ENCODE peak calls at places on chromosomes 11 and 22, in five cellular contexts. R is left lung, M is HCT116, V is mammary epithelial cell, C is MM.1S. O is an unnamed sample.
A peak's percentile ranks its signal among the peaks of the same experiment; 100 is the strongest.

GRCh38 chr11:101914349-101914736 is 467 bp upstream of the CEP126 start:
- DNase-seq in R (no peak), M (no peak), V (no peak), C (no peak), O (no peak)

GRCh38 chr22:37282385-37282677 is at the start of gene CYTH4:
- DNase-seq in R (peak; percentile 97), M (no peak), V (peak; percentile 37), C (no peak), O (peak; percentile 87)

GRCh38 chr11:85040166-85040565 is 587.0 kb downstream of the DLG2 start:
- DNase-seq in R (no peak), M (no peak), V (no peak), C (no peak), O (no peak)

GRCh38 chr11:37141707-37142106 is 543.7 kb upstream of the RAG2 start:
- DNase-seq in R (no peak), M (no peak), V (peak; percentile 4), C (no peak), O (no peak)

GRCh38 chr22:43118953-43119458 is 8.5 kb downstream of the BIK start:
- DNase-seq in R (no peak), M (no peak), V (no peak), C (no peak), O (no peak)

GRCh38 chr22:28229566-28230483 is 310.8 kb upstream of the PITPNB start:
- DNase-seq in R (no peak), M (no peak), V (no peak), C (no peak), O (no peak)

GRCh38 chr11:89405629-89406028 is 85.5 kb downstream of the NOX4 start:
- DNase-seq in R (no peak), M (peak; percentile 6), V (peak; percentile 26), C (peak; percentile 15), O (no peak)

GRCh38 chr22:33803883-33804282 is 116.4 kb downstream of the LARGE1 start:
- DNase-seq in R (no peak), M (no peak), V (no peak), C (no peak), O (no peak)

GRCh38 chr11:9624448-9624847 is 39.4 kb upstream of the SWAP70 start:
- DNase-seq in R (no peak), M (no peak), V (no peak), C (no peak), O (no peak)

GRCh38 chr11:2777396-2777795 is 77.6 kb upstream of the KCNQ1OT1 start:
- DNase-seq in R (peak; percentile 39), M (no peak), V (peak; percentile 21), C (no peak), O (peak; percentile 48)

GRCh38 chr11:133157180-133157579 is 375.1 kb downstream of the OPCML start:
- DNase-seq in R (no peak), M (no peak), V (no peak), C (no peak), O (no peak)

GRCh38 chr11:87421422-87421821 is 383.7 kb downstream of the TMEM135 start:
- DNase-seq in R (no peak), M (peak; percentile 68), V (peak; percentile 64), C (peak; percentile 73), O (no peak)

GRCh38 chr11:107370390-107370789 is 87.2 kb downstream of the CWF19L2 start:
- DNase-seq in R (no peak), M (no peak), V (no peak), C (no peak), O (no peak)

GRCh38 chr11:66429983-66430602 is 8.6 kb downstream of the MRPL11 start:
- DNase-seq in R (peak; percentile 86), M (peak; percentile 44), V (peak; percentile 39), C (peak; percentile 57), O (peak; percentile 86)

GRCh38 chr11:120710354-120711187 is 199.0 kb downstream of the GRIK4 start:
- DNase-seq in R (no peak), M (peak; percentile 41), V (peak; percentile 72), C (no peak), O (no peak)

GRCh38 chr11:46200537-46201281 is 76.8 kb upstream of the CREB3L1 start:
- DNase-seq in R (no peak), M (no peak), V (peak; percentile 22), C (no peak), O (no peak)

GRCh38 chr11:76245720-76246119 is 39.4 kb upstream of the WNT11 start:
- DNase-seq in R (peak; percentile 41), M (no peak), V (no peak), C (no peak), O (peak; percentile 21)

GRCh38 chr11:68012044-68012842 is 2.1 kb downstream of the ALDH3B1 start:
- DNase-seq in R (peak; percentile 83), M (no peak), V (no peak), C (no peak), O (no peak)

GRCh38 chr11:68012843-68013610 is 2.9 kb downstream of the ALDH3B1 start:
- DNase-seq in R (peak; percentile 77), M (peak; percentile 80), V (peak; percentile 91), C (peak; percentile 75), O (peak; percentile 40)

GRCh38 chr11:68009391-68010000 is 631 bp upstream of the ALDH3B1 start:
- DNase-seq in R (peak; percentile 45), M (no peak), V (peak; percentile 44), C (peak; percentile 60), O (peak; percentile 39)

GRCh38 chr11:68010058-68011041 is at the start of gene ALDH3B1:
- DNase-seq in R (peak; percentile 98), M (peak; percentile 60), V (peak; percentile 70), C (peak; percentile 66), O (peak; percentile 97)

GRCh38 chr11:68011046-68011943 is 1.2 kb downstream of the ALDH3B1 start:
- DNase-seq in R (no peak), M (no peak), V (no peak), C (no peak), O (no peak)
- H3K4me3 ChIP-seq in R (peak overlapping the region; percentile 34), M (peak overlapping the region; percentile 57), V (peak overlapping the region; percentile 30), C (no peak overlapping the region), O (no peak overlapping the region)

GRCh38 chr11:122309262-122309925 is 193.4 kb upstream of the BLID start:
- DNase-seq in R (no peak), M (no peak), V (no peak), C (no peak), O (peak; percentile 55)
- H3K27me3 ChIP-seq in R (no peaks in the 10 kb centered on the region), M (peaks cover 15% of the 10 kb centered on the region), V (peaks cover 6% of the 10 kb centered on the region), C (no peaks in the 10 kb centered on the region), O (no peaks in the 10 kb centered on the region)

GRCh38 chr22:46792841-46793261 is 30.4 kb downstream of the TBC1D22A start:
- DNase-seq in R (peak; percentile 69), M (no peak), V (no peak), C (no peak), O (peak; percentile 62)

GRCh38 chr22:46794067-46794466 is 31.6 kb downstream of the TBC1D22A start:
- DNase-seq in R (peak; percentile 50), M (no peak), V (no peak), C (no peak), O (peak; percentile 57)

GRCh38 chr22:46793497-46793896 is 31.0 kb downstream of the TBC1D22A start:
- DNase-seq in R (peak; percentile 61), M (no peak), V (no peak), C (no peak), O (no peak)

GRCh38 chr22:46791201-46791731 is 28.8 kb downstream of the TBC1D22A start:
- DNase-seq in R (peak; percentile 77), M (no peak), V (no peak), C (peak; percentile 69), O (peak; percentile 79)

GRCh38 chr22:46792061-46792796 is 29.8 kb downstream of the TBC1D22A start:
- DNase-seq in R (peak; percentile 39), M (no peak), V (no peak), C (no peak), O (no peak)
- H3K27ac ChIP-seq in R (peak overlapping the region; percentile 63), M (no peak overlapping the region), V (no peak overlapping the region), C (peak overlapping the region; percentile 86), O (no peak overlapping the region)

DNA sequence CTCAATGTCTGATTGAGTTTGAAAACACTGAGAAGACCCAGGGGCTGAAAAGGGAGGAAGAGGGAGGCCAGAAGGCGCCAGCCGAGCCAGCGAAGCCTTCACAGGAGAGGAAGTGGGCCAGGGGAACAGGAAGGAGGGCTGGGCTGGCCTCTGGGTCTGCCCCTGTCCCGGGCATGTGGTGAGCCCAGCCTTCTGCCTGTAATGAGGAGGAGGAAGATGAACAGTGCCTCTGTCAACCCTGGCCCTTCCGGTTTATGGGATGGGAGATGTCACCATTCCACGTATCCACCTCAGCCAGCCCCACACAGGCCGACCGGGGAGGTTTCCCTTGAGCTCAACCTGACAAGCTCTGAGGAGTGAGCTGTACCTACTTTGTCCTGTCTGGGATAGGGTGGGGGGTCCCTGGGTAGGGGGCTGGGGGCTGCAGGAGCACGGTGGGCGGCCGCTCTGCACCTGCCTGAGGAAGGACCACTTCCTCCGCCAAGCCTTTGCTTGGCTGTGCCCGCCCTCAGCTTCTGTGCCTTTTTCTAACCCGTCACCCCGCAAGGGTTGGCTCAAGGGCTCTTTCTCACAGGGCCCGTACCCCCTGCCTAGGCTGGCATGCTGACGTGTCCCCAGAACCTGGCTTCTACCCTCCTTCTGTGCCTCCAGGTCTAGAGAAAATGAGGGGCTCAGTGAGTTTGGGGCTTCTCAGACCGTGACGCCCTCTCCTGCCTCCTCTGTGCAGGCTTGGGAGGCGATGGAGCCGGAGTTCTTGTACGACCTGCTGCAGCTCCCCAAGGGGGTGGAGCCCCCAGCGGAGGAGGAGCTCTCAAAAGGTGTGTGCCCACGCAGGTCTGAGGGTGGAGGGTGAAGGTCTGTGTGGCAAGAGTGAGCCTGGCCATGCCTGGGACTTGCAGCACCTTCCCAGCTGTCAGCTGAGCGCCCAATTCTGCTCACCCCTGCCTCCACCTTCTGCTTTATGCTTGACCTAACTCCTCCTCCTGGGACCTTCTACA is 2.2 kb downstream of the PARVG start:
- DNase-seq in R (peak; percentile 94), M (no peak), V (no peak), C (no peak), O (peak; percentile 89)
- H3K4me3 ChIP-seq in R (no peak overlapping the region), M (no peak overlapping the region), V (no peak overlapping the region), C (no peak overlapping the region), O (no peak overlapping the region)

DNA sequence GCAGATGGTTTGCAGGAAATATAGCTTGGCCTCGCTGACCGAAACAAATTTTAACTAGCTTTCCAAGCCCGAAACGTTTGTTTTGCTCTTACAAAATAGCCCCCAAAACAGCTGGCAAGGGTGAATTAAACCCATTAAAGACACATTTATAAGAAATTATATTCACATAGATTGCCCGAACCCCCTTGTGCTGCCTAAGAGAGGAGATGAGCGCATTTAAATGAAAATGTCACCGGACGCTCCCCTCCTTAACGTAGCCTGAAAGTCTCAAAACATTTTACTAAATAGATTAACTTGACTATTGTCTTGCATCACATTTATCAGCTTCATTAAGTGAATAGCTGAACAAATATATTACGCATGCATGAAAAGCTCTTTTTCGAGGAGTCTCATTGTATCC is 3.9 kb upstream of the DBX1 start:
- DNase-seq in R (no peak), M (no peak), V (no peak), C (no peak), O (no peak)
- H3K27me3 ChIP-seq in R (peaks cover 75% of the 10 kb centered on the region), M (no peaks in the 10 kb centered on the region), V (peaks cover 61% of the 10 kb centered on the region), C (peaks cover 49% of the 10 kb centered on the region), O (no peaks in the 10 kb centered on the region)

O was measured in aorta.